ENCODE peak calls at places on chromosomes 16 and 17, in nine cellular contexts. P, L, T, K, C, B, I, U and Q are unnamed samples.

GRCh38 chr17:56700919-56701420 is 107.5 kb downstream of the NOG start:
- DNase-seq in U (no peak), B (peak; percentile 28), T (no peak), I (no peak), C (no peak), K (no peak), P (no peak), L (no peak), Q (no peak)

GRCh38 chr16:81654346-81654745 is 124.7 kb upstream of the PLCG2 start:
- DNase-seq in U (no peak), K (no peak), T (no peak), C (no peak), L (no peak), P (no peak), I (no peak), B (no peak), Q (no peak)

GRCh38 chr16:24748242-24748641 is 18.8 kb downstream of the TNRC6A start:
- DNase-seq in K (no peak), U (peak; percentile 45), T (no peak), B (no peak), L (peak; percentile 55), P (peak; percentile 74), C (no peak), I (no peak), Q (no peak)

GRCh38 chr17:81514735-81515529 is 2.3 kb upstream of the ACTG1 start:
- DNase-seq in C (peak; percentile 79), T (peak; percentile 80), P (no peak), B (peak; percentile 74), L (no peak), I (peak; percentile 79), U (peak; percentile 81), K (peak; percentile 79), Q (peak; percentile 68)

GRCh38 chr17:42979511-42980273 is at the start of gene PTGES3L:
- DNase-seq in U (no peak), B (peak; percentile 56), L (peak; percentile 22), T (peak; percentile 89), C (peak; percentile 24), I (peak; percentile 36), K (peak; percentile 53), P (no peak), Q (peak; percentile 55)

GRCh38 chr16:89602952-89603590 is 10.4 kb upstream of the DPEP1 start:
- DNase-seq in T (no peak), P (no peak), K (no peak), B (no peak), I (no peak), C (no peak), U (no peak), L (no peak), Q (no peak)

GRCh38 chr16:8958344-8958808 is 5.3 kb downstream of the USP7 start:
- DNase-seq in P (no peak), L (peak; percentile 18), I (peak; percentile 47), B (no peak), U (no peak), T (peak; percentile 40), K (peak; percentile 45), C (no peak), Q (no peak)

GRCh38 chr16:57903656-57904055 is 67.3 kb downstream of the CNGB1 start:
- DNase-seq in C (no peak), U (no peak), B (no peak), K (no peak), I (peak; percentile 70), P (no peak), L (no peak), T (no peak), Q (no peak)

GRCh38 chr17:1108810-1109605 is 70.8 kb downstream of the ABR start:
- DNase-seq in U (no peak), L (no peak), I (peak; percentile 62), B (peak; percentile 38), P (no peak), C (no peak), K (peak; percentile 61), T (peak; percentile 34), Q (peak; percentile 65)

GRCh38 chr17:78289802-78290363 is 58.5 kb downstream of the TMEM235 start:
- DNase-seq in P (peak; percentile 82), C (peak; percentile 58), L (peak; percentile 37), U (peak; percentile 82), B (peak; percentile 78), K (peak; percentile 71), I (peak; percentile 88), T (peak; percentile 79), Q (peak; percentile 64)

GRCh38 chr17:58741121-58741625 is 14.5 kb upstream of the PPM1E start:
- DNase-seq in I (no peak), L (no peak), B (no peak), K (no peak), P (peak; percentile 27), C (no peak), U (no peak), T (peak; percentile 20), Q (no peak)

GRCh38 chr16:69589434-69590269 is 23.9 kb downstream of the NFAT5 start:
- DNase-seq in C (no peak), K (no peak), U (no peak), L (no peak), I (no peak), B (no peak), P (no peak), T (no peak), Q (no peak)

GRCh38 chr17:7479389-7480192 is at the start of gene ZBTB4:
- DNase-seq in T (peak; percentile 44), L (no peak), B (peak; percentile 56), P (no peak), C (peak; percentile 29), K (peak; percentile 65), I (peak; percentile 47), U (no peak), Q (peak; percentile 74)

GRCh38 chr16:10941127-10941933 is 938 bp downstream of the DEXI start:
- DNase-seq in I (peak; percentile 23), P (no peak), U (no peak), C (no peak), B (no peak), K (no peak), T (peak; percentile 21), L (no peak), Q (no peak)

GRCh38 chr17:13725286-13725990 is 123.7 kb upstream of the HS3ST3A1 start:
- DNase-seq in C (no peak), K (no peak), L (no peak), P (no peak), B (no peak), T (peak; percentile 14), U (no peak), I (no peak), Q (no peak)

GRCh38 chr17:42414782-42415409 is 8.2 kb downstream of the CAVIN1 start:
- DNase-seq in P (no peak), U (peak; percentile 65), C (peak; percentile 33), K (peak; percentile 72), B (no peak), L (no peak), T (no peak), I (peak; percentile 85), Q (peak; percentile 53)

GRCh38 chr17:81309140-81309858 is 14.2 kb upstream of the SLC38A10 start:
- DNase-seq in P (no peak), I (peak; percentile 89), U (peak; percentile 93), T (peak; percentile 66), L (peak; percentile 46), K (peak; percentile 43), C (peak; percentile 49), B (peak; percentile 64), Q (peak; percentile 32)

GRCh38 chr17:49646391-49647255 is 31.3 kb downstream of the SPOP start:
- DNase-seq in T (no peak), P (peak; percentile 29), B (no peak), L (no peak), C (peak; percentile 11), U (peak; percentile 62), K (no peak), I (peak; percentile 74), Q (no peak)

GRCh38 chr16:11355862-11356261 is 10.6 kb downstream of the RMI2 start:
- DNase-seq in P (no peak), C (no peak), T (no peak), U (no peak), B (no peak), I (no peak), K (no peak), L (no peak), Q (no peak)

GRCh38 chr17:45143767-45144198 is 4.5 kb upstream of the HEXIM1 start:
- DNase-seq in C (peak; percentile 51), K (peak; percentile 72), U (peak; percentile 71), L (peak; percentile 69), T (no peak), I (no peak), P (no peak), B (peak; percentile 64), Q (peak; percentile 40)

GRCh38 chr17:36459045-36459444 is 27.4 kb upstream of the ZNHIT3 start:
- DNase-seq in T (no peak), U (no peak), L (no peak), C (no peak), B (no peak), P (no peak), K (no peak), I (no peak), Q (no peak)

GRCh38 chr17:78400581-78401240 is 22.3 kb downstream of the PGS1 start:
- DNase-seq in T (no peak), U (no peak), B (no peak), I (no peak), C (no peak), K (no peak), P (no peak), L (no peak), Q (no peak)

GRCh38 chr17:79798296-79799173 is 1.7 kb upstream of the CBX8 start:
- DNase-seq in I (no peak), U (no peak), T (no peak), K (no peak), C (no peak), L (no peak), B (peak; percentile 41), P (no peak), Q (no peak)

GRCh38 chr16:85379041-85380001 is 233.8 kb upstream of the GSE1 start:
- DNase-seq in I (no peak), U (no peak), K (no peak), B (no peak), P (no peak), C (no peak), T (no peak), L (no peak), Q (no peak)

GRCh38 chr16:919658-920631 is 50.8 kb downstream of the LMF1 start:
- DNase-seq in K (no peak), P (no peak), L (no peak), I (no peak), U (no peak), T (peak; percentile 13), B (no peak), C (no peak), Q (no peak)

GRCh38 chr17:556431-556995 is 158.1 kb downstream of the VPS53 start:
- DNase-seq in U (no peak), K (no peak), P (no peak), T (no peak), I (no peak), L (no peak), B (no peak), C (no peak), Q (no peak)

GRCh38 chr17:4365628-4366311 is 705 bp downstream of the UBE2G1 start:
- DNase-seq in P (no peak), B (peak; percentile 60), I (peak; percentile 22), K (peak; percentile 51), U (peak; percentile 31), T (peak; percentile 48), L (no peak), C (peak; percentile 36), Q (peak; percentile 40)

GRCh38 chr16:23206986-23207385 is 24.4 kb downstream of the SCNN1G start:
- DNase-seq in T (no peak), I (no peak), U (no peak), L (no peak), K (no peak), C (no peak), P (no peak), B (no peak), Q (no peak)

GRCh38 chr16:73054131-73054496 is 6.2 kb upstream of the ZFHX3 start:
- DNase-seq in C (no peak), T (no peak), I (no peak), B (no peak), P (no peak), L (no peak), U (no peak), K (no peak), Q (no peak)